ENCODE peak calls at places on chromosome 2, in six cellular contexts. M is A673, H is PC-3, N is skeletal muscle cell, V is NB4, F is H7. U is an unnamed sample.

GRCh38 chr2:10419553-10420257 is 28.4 kb downstream of the ODC1 start:
- DNase-seq in M (no peak), H (no peak), N (no peak), V (no peak), F (no peak), U (no peak)

GRCh38 chr2:29841386-29842004 is 79.9 kb downstream of the ALK start:
- DNase-seq in M (peak), H (peak), N (no peak), V (peak), F (peak), U (peak)

GRCh38 chr2:11103984-11104793 is 51.1 kb upstream of the SLC66A3 start:
- DNase-seq in M (no peak), H (no peak), N (no peak), V (no peak), F (no peak), U (no peak)

GRCh38 chr2:100106460-100106859 is 35.9 kb downstream of the AFF3 start:
- DNase-seq in M (no peak), H (no peak), N (no peak), V (no peak), F (peak), U (no peak)

GRCh38 chr2:57720728-57721627 is 325.6 kb upstream of the VRK2 start:
- DNase-seq in M (peak), H (peak), N (peak), V (peak), F (peak), U (peak)

GRCh38 chr2:64807417-64807816 is 153.7 kb upstream of the SERTAD2 start:
- DNase-seq in M (peak), H (peak), N (peak), V (peak), F (no peak), U (peak)

GRCh38 chr2:23589739-23590138 is 204.8 kb downstream of the KLHL29 start:
- DNase-seq in M (no peak), H (no peak), N (no peak), V (no peak), F (no peak), U (no peak)

GRCh38 chr2:173763641-173764040 is 201.5 kb downstream of the SP3 start:
- DNase-seq in M (no peak), H (no peak), N (no peak), V (no peak), F (no peak), U (no peak)

GRCh38 chr2:43024515-43024962 is 201.9 kb downstream of the ZFP36L2 start:
- DNase-seq in M (peak), H (peak), N (no peak), V (peak), F (peak), U (peak)

GRCh38 chr2:101970901-101971300 is 20.9 kb upstream of the IL1R2 start:
- DNase-seq in M (no peak), H (no peak), N (no peak), V (no peak), F (no peak), U (no peak)

GRCh38 chr2:85165291-85165690 is 32.1 kb downstream of the TCF7L1 start:
- DNase-seq in M (no peak), H (no peak), N (no peak), V (no peak), F (no peak), U (no peak)

GRCh38 chr2:43985359-43985758 is 10.4 kb downstream of the LRPPRC start:
- DNase-seq in M (no peak), H (no peak), N (no peak), V (no peak), F (no peak), U (no peak)

GRCh38 chr2:162261032-162261945 is 18.0 kb upstream of the FAP start:
- DNase-seq in M (peak), H (peak), N (no peak), V (peak), F (no peak), U (peak)

GRCh38 chr2:113703404-113704299 is 52.8 kb downstream of the SLC35F5 start:
- DNase-seq in M (peak), H (no peak), N (no peak), V (no peak), F (no peak), U (no peak)

GRCh38 chr2:221518201-221518936 is 53.7 kb downstream of the EPHA4 start:
- DNase-seq in M (no peak), H (peak), N (no peak), V (no peak), F (no peak), U (peak)

GRCh38 chr2:20469595-20469994 is 22.7 kb downstream of the RHOB start:
- DNase-seq in M (no peak), H (no peak), N (no peak), V (no peak), F (no peak), U (no peak)

GRCh38 chr2:12044857-12045256 is 298.4 kb downstream of the LPIN1 start:
- DNase-seq in M (no peak), H (no peak), N (no peak), V (peak), F (no peak), U (no peak)

GRCh38 chr2:6073260-6074141 is 381.3 kb downstream of the SOX11 start:
- DNase-seq in M (no peak), H (no peak), N (peak), V (no peak), F (peak), U (no peak)

GRCh38 chr2:223901854-223902253 is 43.3 kb downstream of the WDFY1 start:
- DNase-seq in M (no peak), H (peak), N (no peak), V (no peak), F (no peak), U (no peak)

GRCh38 chr2:19717446-19717845 is 184.3 kb downstream of the TTC32 start:
- DNase-seq in M (no peak), H (no peak), N (no peak), V (no peak), F (no peak), U (no peak)

GRCh38 chr2:20125616-20126015 is 74.2 kb upstream of the LAPTM4A start:
- DNase-seq in M (no peak), H (no peak), N (no peak), V (no peak), F (no peak), U (no peak)

GRCh38 chr2:86352137-86352931 is 14.9 kb upstream of the REEP1 start:
- DNase-seq in M (no peak), H (no peak), N (no peak), V (no peak), F (no peak), U (no peak)

GRCh38 chr2:37786854-37787253 is 115.4 kb upstream of the CDC42EP3 start:
- DNase-seq in M (no peak), H (no peak), N (peak), V (no peak), F (no peak), U (no peak)

GRCh38 chr2:54997826-54998225 is 52.4 kb downstream of the RTN4 start:
- DNase-seq in M (no peak), H (no peak), N (no peak), V (no peak), F (peak), U (no peak)

GRCh38 chr2:55000335-55000734 is 49.9 kb downstream of the RTN4 start:
- DNase-seq in M (no peak), H (no peak), N (no peak), V (peak), F (no peak), U (no peak)

GRCh38 chr2:55003706-55004639 is 46.3 kb downstream of the RTN4 start:
- DNase-seq in M (no peak), H (no peak), N (no peak), V (no peak), F (no peak), U (no peak)

GRCh38 chr2:54995553-54995952 is 54.7 kb downstream of the RTN4 start:
- DNase-seq in M (no peak), H (no peak), N (no peak), V (no peak), F (no peak), U (no peak)

GRCh38 chr2:54999182-54999581 is 51.1 kb downstream of the RTN4 start:
- DNase-seq in M (peak), H (peak), N (peak), V (peak), F (no peak), U (peak)
- H3K4me3 ChIP-seq in M (no peak), H (peak), N (no peak), V (no peak), F (no peak), U (no peak)

GRCh38 chr2:69450735-69451416 is 13.6 kb upstream of the NFU1 start:
- DNase-seq in M (no peak), H (no peak), N (no peak), V (no peak), F (no peak), U (no peak)
- H3K4me3 ChIP-seq in M (no peak), H (no peak), N (no peak), V (no peak), F (no peak), U (no peak)

GRCh38 chr2:229714736-229715541 is 584 bp upstream of the DNER start:
- DNase-seq in M (peak), H (peak), N (peak), V (peak), F (peak), U (peak)
- H3K4me3 ChIP-seq in M (peak), H (peak), N (peak), V (no peak), F (peak), U (peak)

GRCh38 chr2:234427081-234428058 is 69.5 kb downstream of the ARL4C start:
- DNase-seq in M (peak), H (no peak), N (no peak), V (no peak), F (peak), U (peak)
- H3K4me3 ChIP-seq in M (no peak), H (no peak), N (no peak), V (no peak), F (no peak), U (no peak)

GRCh38 chr2:158745067-158745865 is 49.9 kb upstream of the DAPL1 start:
- DNase-seq in M (peak), H (peak), N (no peak), V (peak), F (peak), U (peak)
- H3K4me3 ChIP-seq in M (no peak), H (no peak), N (no peak), V (no peak), F (peak), U (no peak)

GRCh38 chr2:98730053-98730850 is 680 bp downstream of the MGAT4A start:
- DNase-seq in M (peak), H (peak), N (no peak), V (peak), F (peak), U (peak)

GRCh38 chr2:98727758-98728718 is 2.9 kb downstream of the MGAT4A start:
- DNase-seq in M (no peak), H (no peak), N (no peak), V (no peak), F (no peak), U (no peak)

GRCh38 chr2:98730851-98731708 is at the start of gene MGAT4A:
- DNase-seq in M (peak), H (peak), N (no peak), V (peak), F (peak), U (peak)

GRCh38 chr2:98731709-98732349 is 897 bp upstream of the MGAT4A start:
- DNase-seq in M (no peak), H (no peak), N (no peak), V (peak), F (no peak), U (no peak)

DNA sequence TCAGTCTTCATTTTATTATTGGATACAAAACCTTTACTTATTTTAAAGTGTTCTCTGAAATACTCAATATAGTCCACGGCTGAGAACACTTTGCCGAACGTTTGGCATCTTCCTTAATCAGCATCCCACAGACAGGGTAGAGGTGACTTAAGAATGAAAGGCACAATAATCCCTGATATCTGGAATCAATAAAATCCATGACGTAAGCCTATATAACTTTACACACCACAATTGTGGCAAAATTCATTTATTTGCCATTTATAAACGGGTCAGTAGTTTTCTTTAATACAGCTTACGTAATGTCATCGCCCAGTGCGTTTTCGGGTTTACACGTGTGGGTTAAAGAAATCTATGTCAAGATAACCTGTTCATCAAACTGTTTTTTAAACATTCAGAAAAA is 1.3 kb downstream of the MGAT4A start:
- DNase-seq in M (no peak), H (peak), N (no peak), V (peak), F (no peak), U (no peak)
- H3K4me3 ChIP-seq in M (peak), H (peak), N (no peak), V (peak), F (no peak), U (no peak)

GRCh38 chr2:189178007-189178406 is 1.6 kb downstream of the COL5A2 start:
- DNase-seq in M (peak), H (no peak), N (no peak), V (no peak), F (no peak), U (peak)
- H3K4me3 ChIP-seq in M (peak), H (no peak), N (peak), V (no peak), F (peak), U (peak)

DNA sequence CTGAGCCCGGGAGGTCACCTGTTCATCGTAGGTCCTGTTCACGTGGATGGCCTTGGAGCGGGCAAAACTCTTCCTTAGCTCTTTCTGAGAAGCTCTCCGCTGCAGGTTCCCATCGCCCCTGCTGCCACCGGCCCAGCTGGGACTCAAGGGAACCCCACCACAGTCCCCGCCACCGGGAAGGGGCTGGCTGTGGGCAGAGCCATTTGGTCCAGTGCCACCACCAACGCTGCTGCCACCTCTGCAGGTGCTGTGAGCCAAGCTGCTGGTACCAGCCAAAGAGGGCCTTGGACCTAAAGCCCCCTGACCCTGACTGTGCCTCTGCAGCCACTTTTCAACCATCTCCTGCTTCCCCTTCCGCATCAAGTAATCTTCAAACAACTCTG is 586 bp downstream of the PDE11A start:
- DNase-seq in M (no peak), H (no peak), N (no peak), V (no peak), F (peak), U (no peak)
- H3K4me3 ChIP-seq in M (peak), H (peak), N (peak), V (no peak), F (peak), U (no peak)

DNA sequence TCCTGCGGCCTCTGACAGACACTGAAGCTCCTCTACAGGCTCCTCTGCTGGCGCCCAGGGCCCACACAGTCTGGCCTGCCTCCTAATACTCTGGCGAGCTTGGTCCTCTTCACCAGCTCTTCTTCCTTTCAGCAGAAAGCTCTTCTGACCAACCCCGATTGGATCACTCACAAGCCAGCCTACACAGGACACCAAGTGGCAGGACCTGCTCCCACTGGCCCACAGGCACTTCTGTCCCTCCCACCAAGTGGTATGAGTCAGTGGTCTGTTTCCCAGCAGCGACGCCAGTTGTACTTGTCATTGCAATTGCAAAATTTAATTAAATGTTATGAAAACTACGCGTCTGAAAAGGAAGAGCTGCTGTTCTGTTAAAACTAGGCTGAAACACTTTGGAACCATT is 46.8 kb downstream of the NDUFA10 start:
- DNase-seq in M (no peak), H (no peak), N (no peak), V (peak), F (no peak), U (peak)
- H3K4me3 ChIP-seq in M (no peak), H (no peak), N (no peak), V (no peak), F (no peak), U (no peak)

GRCh38 chr2:232488721-232489300 is 1.2 kb upstream of the ECEL1 start:
- DNase-seq in M (no peak), H (no peak), N (no peak), V (no peak), F (peak), U (no peak)

GRCh38 chr2:232486558-232487384 is 863 bp downstream of the ECEL1 start:
- DNase-seq in M (no peak), H (no peak), N (no peak), V (no peak), F (peak), U (no peak)

GRCh38 chr2:232488097-232488711 is 570 bp upstream of the ECEL1 start:
- DNase-seq in M (no peak), H (no peak), N (no peak), V (no peak), F (peak), U (no peak)

GRCh38 chr2:232485757-232486557 is 1.7 kb downstream of the ECEL1 start:
- DNase-seq in M (no peak), H (no peak), N (no peak), V (no peak), F (peak), U (no peak)

DNA sequence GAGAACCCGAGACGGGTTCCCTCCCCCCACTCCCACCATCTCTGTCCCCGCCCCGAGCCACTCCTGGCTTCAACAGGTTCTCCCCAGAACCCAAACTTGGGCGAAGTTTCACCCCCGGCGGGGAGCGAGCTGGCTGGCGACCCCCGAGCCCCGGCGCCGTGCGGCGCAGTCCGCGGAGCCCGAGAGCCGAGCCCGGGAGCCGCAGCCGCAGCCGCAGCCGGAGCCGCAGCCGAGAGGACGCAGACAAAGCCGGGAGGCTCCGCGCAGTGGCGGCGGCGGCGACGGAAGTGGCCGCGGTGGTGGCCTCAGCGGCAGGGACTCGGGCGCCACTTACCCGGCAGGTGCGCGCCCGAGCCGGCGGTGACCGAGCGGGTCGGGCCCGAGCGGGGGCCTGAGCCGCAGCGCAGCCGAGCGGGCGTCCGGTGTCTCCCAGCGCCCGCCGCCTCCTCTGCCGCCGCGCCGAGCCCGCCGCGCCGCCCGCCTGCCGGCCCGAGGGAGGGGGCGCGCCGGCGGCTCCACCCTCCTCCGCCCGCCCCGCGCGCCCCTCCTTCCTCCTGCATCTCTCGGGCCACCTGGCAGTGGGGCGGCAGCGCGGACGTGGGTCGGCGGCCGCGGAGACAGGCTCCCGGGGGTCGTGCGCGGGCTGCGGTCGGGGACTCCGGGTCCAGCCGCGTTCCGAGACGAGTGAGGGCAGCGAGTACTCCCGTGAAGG is at the start of gene ECEL1:
- DNase-seq in M (no peak), H (no peak), N (no peak), V (peak), F (peak), U (no peak)
- H3K4me3 ChIP-seq in M (peak), H (no peak), N (no peak), V (no peak), F (peak), U (no peak)

U was measured in fibroblast of the aortic adventitia.